ENCODE peak calls at places on chromosomes 1 and 21, in six cellular contexts. B is tibial nerve, X is A673, H is left ventricle myocardium inferior, L is AG09319, A is GM06990. S is an unnamed sample.

GRCh38 chr1:100383743-100384405 is 31.6 kb downstream of the CDC14A start:
- DNase-seq in L (no peak), H (no peak), A (no peak), X (no peak), B (no peak), S (no peak)

GRCh38 chr1:205934788-205935187 is 8.5 kb downstream of the SLC26A9 start:
- DNase-seq in B (no peak), A (no peak), H (no peak), X (no peak), L (no peak), S (no peak)

GRCh38 chr1:180150982-180151381 is 3.7 kb upstream of the QSOX1 start:
- DNase-seq in X (peak; percentile 60), L (no peak), A (no peak), H (no peak), B (no peak), S (no peak)

GRCh38 chr1:241513378-241513777 is 6.2 kb downstream of the FH start:
- DNase-seq in A (no peak), H (no peak), L (no peak), X (no peak), B (no peak), S (no peak)

GRCh38 chr1:94068096-94068830 is 52.7 kb downstream of the ABCA4 start:
- DNase-seq in X (no peak), L (no peak), H (no peak), B (no peak), A (no peak), S (no peak)

GRCh38 chr1:175527773-175528172 is 215.6 kb downstream of the TNR start:
- DNase-seq in B (no peak), X (no peak), H (no peak), L (no peak), A (no peak), S (no peak)

GRCh38 chr1:234486858-234487830 is 8.2 kb upstream of the TARBP1 start:
- DNase-seq in A (no peak), X (peak; percentile 77), L (peak; percentile 57), B (peak; percentile 53), H (no peak), S (no peak)

GRCh38 chr1:107276247-107276646 is 135.4 kb downstream of the NTNG1 start:
- DNase-seq in A (no peak), L (no peak), X (peak; percentile 30), B (no peak), H (no peak), S (no peak)

GRCh38 chr1:215507119-215507518 is 60.0 kb upstream of the KCTD3 start:
- DNase-seq in L (no peak), H (no peak), X (no peak), A (no peak), B (no peak), S (no peak)

GRCh38 chr1:23651069-23651808 is 40.4 kb upstream of the RPL11 start:
- DNase-seq in A (no peak), L (no peak), X (no peak), H (peak; percentile 77), B (peak; percentile 52), S (no peak)

GRCh38 chr1:241542199-241542907 is 10.2 kb downstream of the KMO start:
- DNase-seq in X (no peak), A (no peak), H (no peak), L (no peak), B (no peak), S (no peak)

GRCh38 chr1:239892602-239893001 is 199.1 kb upstream of the FMN2 start:
- DNase-seq in L (no peak), B (no peak), H (no peak), X (no peak), A (no peak), S (no peak)

GRCh38 chr1:110880708-110881374 is 7.9 kb downstream of the CD53 start:
- DNase-seq in L (no peak), B (no peak), H (no peak), A (no peak), X (no peak), S (no peak)

GRCh38 chr1:63802109-63802508 is 28.3 kb downstream of the ROR1 start:
- DNase-seq in B (no peak), H (no peak), A (no peak), X (no peak), L (no peak), S (no peak)
- TF ChIP-seq CTCF in B (no peak), H (no peak), A (no peak), X (no peak), L (no peak), S (no peak)

GRCh38 chr1:117586747-117587478 is 18.9 kb upstream of the TENT5C start:
- DNase-seq in A (no peak), H (no peak), L (no peak), B (no peak), X (no peak), S (no peak)
- TF ChIP-seq CTCF in A (no peak), H (no peak), L (no peak), B (no peak), X (no peak), S (no peak)

GRCh38 chr21:14598065-14598464 is 52.0 kb upstream of the SAMSN1 start:
- DNase-seq in H (no peak), A (no peak), L (no peak), X (no peak), B (no peak), S (no peak)

GRCh38 chr21:14603202-14603601 is 57.1 kb upstream of the SAMSN1 start:
- DNase-seq in A (no peak), H (no peak), B (no peak), X (no peak), L (no peak), S (no peak)

GRCh38 chr21:14607262-14607661 is 61.1 kb upstream of the SAMSN1 start:
- DNase-seq in L (no peak), H (no peak), A (no peak), X (no peak), B (no peak), S (no peak)

GRCh38 chr21:14600569-14601308 is 54.6 kb upstream of the SAMSN1 start:
- DNase-seq in B (no peak), L (no peak), X (no peak), A (no peak), H (no peak), S (no peak)

DNA sequence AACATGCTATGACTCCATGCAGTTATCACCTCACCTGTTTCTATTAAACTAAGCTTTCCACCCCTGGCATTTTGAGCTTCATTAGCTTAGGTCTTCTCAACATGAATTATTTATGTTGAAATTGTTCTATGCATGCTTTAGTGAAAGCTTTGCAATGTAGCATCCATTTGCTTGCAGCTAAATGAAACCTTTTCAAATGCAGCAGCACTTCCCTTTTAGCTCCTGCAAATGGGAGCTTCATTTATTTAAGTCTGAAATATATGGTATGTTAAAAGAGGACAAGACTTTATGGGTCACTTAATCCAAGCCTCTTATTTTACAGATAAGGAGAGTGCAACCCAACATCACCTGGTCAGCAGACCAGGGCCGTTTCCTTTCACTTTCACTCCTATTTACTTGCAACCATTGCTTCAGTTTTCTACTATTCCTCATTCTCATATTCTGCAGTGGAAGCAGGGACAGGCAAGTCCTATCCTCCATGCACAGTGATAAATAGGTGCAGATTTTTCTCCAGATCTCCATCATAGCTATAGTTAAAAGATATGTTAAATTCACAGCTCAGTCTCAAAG is 56.4 kb upstream of the SAMSN1 start:
- DNase-seq in X (no peak), A (peak; percentile 20), B (no peak), H (no peak), L (no peak), S (peak; percentile 24)
- TF ChIP-seq CTCF in X (no peak), A (no peak), B (no peak), H (no peak), L (no peak), S (no peak)

GRCh38 chr1:78718566-78718965 is 68.9 kb downstream of the IFI44 start:
- DNase-seq in X (no peak), A (no peak), L (no peak), B (no peak), H (no peak), S (no peak)
- TF ChIP-seq CTCF in X (no peak), A (no peak), L (no peak), B (no peak), H (no peak), S (no peak)

DNA sequence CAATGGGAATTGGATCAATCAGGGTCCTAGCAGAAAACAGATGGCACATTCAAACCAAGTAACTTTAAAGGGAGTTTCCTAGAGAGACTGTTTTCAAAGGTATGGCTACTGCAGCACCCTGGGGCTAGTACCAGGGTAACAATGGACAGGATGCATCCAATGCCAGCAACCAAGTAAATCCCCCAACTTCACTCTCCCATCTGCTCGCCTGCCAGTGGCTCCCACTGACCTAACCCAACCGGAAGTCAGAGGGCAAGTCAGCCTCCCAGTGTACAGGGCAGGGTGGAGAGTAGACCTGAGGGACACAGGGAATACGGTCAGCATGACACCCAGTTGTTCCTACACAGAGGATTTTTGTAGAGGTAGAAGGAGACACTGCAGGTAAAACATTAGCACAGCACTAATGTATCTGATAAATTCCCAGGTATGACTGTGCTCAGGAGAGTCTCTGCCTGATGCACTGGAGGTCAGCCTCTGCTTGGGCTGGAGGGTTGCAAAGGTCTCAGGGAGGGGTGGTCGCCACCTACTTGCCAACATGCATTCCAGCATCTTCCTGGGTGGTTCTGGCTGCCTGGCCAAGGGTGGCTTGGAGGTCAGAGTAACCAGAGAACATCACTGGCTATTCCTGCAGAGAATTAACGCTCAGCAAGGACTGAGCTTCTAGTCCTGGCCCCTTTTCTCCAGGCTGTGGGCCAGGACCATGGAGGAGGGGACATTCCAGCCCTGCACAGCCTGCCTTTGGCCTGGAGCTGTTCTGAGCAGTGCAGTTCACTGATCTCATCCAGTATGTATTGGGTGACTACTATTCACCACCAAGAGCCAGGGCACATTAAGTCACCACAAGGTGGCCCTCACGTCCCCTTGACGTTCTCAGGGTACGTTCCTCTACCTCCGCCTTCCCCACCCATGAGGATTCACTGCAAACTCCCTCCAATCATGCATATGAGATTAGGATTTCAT is 5.1 kb upstream of the GJA4 start:
- DNase-seq in B (no peak), A (no peak), L (no peak), X (peak; percentile 28), H (no peak), S (no peak)
- TF ChIP-seq CTCF in B (no peak), A (peak; percentile 49), L (no peak), X (peak; percentile 48), H (peak; percentile 54), S (peak; percentile 41)

S was measured in GM10248.